ENCODE peak calls at places on chromosomes 3 and 15, in ten cellular contexts. F is breast epithelium, J is ovary, K is HCT116, E is heart left ventricle, P is vagina, D is uterus, T is K562, M is transverse colon, O is sigmoid colon. V is an unnamed sample.

GRCh38 chr3:37096292-37096691 is 78.1 kb downstream of the LRRFIP2 start:
- DNase-seq in O (no peak), M (no peak), T (no peak), J (no peak), D (no peak), P (no peak), K (no peak), E (no peak), F (no peak), V (no peak)

GRCh38 chr15:101158166-101159095 is 93.4 kb downstream of the CHSY1 start:
- DNase-seq in T (no peak), P (no peak), E (no peak), M (no peak), D (no peak), F (no peak), J (no peak), O (peak; percentile 37), K (no peak), V (no peak)

GRCh38 chr3:4380013-4380412 is 76.8 kb downstream of the SETMAR start:
- DNase-seq in F (no peak), E (no peak), J (no peak), D (no peak), T (no peak), O (no peak), P (no peak), K (no peak), M (no peak), V (no peak)

GRCh38 chr3:53533486-53533885 is 39.1 kb downstream of the CACNA1D start:
- DNase-seq in E (no peak), P (no peak), T (no peak), D (no peak), M (no peak), J (no peak), K (no peak), O (no peak), F (no peak), V (no peak)

GRCh38 chr3:72259755-72260589 is 475.0 kb upstream of the PROK2 start:
- DNase-seq in T (no peak), E (no peak), D (no peak), M (no peak), O (no peak), J (no peak), P (no peak), F (no peak), K (no peak), V (no peak)

GRCh38 chr15:58734859-58735258 is 14.6 kb downstream of the ADAM10 start:
- DNase-seq in D (no peak), P (no peak), T (no peak), O (no peak), K (no peak), M (no peak), F (no peak), J (no peak), E (no peak), V (no peak)

GRCh38 chr3:120645083-120645800 is 36.8 kb downstream of the HGD start:
- DNase-seq in E (no peak), J (no peak), K (no peak), T (peak; percentile 12), M (no peak), F (no peak), P (no peak), D (no peak), O (no peak), V (no peak)

GRCh38 chr3:108222813-108223307 is 636 bp upstream of the IFT57 start:
- DNase-seq in J (no peak), O (no peak), T (no peak), F (no peak), P (no peak), M (no peak), K (no peak), E (no peak), D (no peak), V (no peak)

DNA sequence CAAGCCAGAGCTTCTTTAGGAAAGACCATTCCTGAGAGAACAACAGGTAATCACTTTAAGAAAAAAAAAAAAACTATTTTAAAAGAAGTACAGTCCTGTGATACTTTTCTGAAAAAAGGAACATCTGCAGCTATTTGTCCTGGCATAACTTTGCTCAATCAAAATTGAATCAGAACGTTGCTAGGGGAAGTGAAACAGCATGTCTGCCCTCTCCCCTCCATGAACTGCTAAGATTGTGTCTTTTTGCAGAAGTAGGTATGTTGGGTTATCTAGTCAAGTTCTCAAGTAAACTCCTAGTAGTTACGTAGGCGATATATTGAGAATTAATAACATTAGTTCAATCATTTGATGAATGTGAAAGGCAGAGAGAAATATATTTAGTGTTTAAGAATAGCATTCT is 1013.3 kb downstream of the TUSC7 start:
- DNase-seq in P (no peak), J (no peak), D (no peak), F (no peak), O (no peak), E (no peak), K (no peak), T (no peak), M (no peak), V (no peak)
- H3K4me1 ChIP-seq in P (no peaks in the 10 kb centered on the region), J (no peaks in the 10 kb centered on the region), D (no peaks in the 10 kb centered on the region), F (no peaks in the 10 kb centered on the region), O (no peaks in the 10 kb centered on the region), E (no peaks in the 10 kb centered on the region), K (no peaks in the 10 kb centered on the region), T (no peaks in the 10 kb centered on the region), M (no peaks in the 10 kb centered on the region), V (no peaks in the 10 kb centered on the region)

GRCh38 chr3:16511561-16512434 is 1.7 kb downstream of the RFTN1 start:
- DNase-seq in D (peak; percentile 63), F (no peak), T (no peak), O (peak; percentile 73), E (no peak), K (no peak), J (peak; percentile 23), P (no peak), M (peak; percentile 65), V (peak; percentile 56)

GRCh38 chr3:16512435-16513140 is 911 bp downstream of the RFTN1 start:
- DNase-seq in O (peak; percentile 69), J (peak; percentile 39), D (peak; percentile 42), T (no peak), P (no peak), F (no peak), E (peak; percentile 81), M (peak; percentile 29), K (no peak), V (peak; percentile 26)

GRCh38 chr3:16514021-16514700 is 662 bp upstream of the RFTN1 start:
- DNase-seq in D (no peak), O (no peak), P (no peak), E (no peak), F (no peak), K (no peak), T (no peak), M (no peak), J (no peak), V (no peak)

GRCh38 chr3:16514799-16515353 is 1.4 kb upstream of the RFTN1 start:
- DNase-seq in J (no peak), F (no peak), T (no peak), M (no peak), P (no peak), K (no peak), E (no peak), D (no peak), O (no peak), V (no peak)

DNA sequence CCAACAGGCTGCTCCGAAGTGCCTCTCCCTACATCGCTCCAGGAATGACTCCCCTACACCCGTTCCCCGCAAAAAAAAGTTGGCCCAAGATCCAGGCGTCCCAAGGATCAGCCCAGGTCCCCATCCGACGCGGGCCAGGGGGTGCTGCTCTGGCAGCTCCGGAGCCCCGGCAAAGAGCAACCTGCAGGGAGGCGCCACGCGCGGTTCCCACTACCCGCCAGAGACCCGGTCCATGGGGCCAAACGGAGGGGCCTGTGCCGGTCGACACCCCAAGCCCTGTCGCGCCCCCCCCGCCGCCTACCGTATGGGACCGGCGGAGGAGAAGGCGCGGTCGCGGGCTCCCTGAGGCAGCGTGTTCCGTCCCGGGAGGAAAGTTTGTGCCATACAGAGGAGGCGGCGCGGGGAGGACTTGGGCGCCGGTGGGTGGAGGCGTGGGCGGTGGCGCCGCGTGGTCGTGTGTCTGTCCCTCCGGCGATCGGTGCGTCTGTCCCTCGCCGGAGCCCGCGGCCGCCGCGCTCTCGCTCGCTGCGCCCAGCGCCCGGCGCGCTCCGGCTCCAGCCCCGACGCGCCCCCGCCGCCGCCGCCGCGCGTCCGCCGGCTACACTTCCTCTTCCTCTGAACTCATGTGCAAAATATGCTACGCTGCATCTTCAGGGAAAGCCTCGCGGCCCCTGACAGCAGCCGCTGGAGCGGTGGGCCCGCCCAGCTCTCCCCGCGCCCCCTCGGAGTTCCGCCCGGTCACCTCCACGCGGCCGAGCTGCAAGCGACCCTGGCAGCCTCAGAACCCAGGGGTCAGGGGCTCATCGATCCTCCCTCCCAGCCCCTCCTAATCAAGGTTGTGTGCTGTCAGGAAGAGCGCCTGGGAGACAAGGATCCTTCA is at the start of gene RFTN1:
- DNase-seq in K (no peak), P (no peak), M (peak; percentile 36), J (peak; percentile 54), O (no peak), T (no peak), E (peak; percentile 80), D (peak; percentile 57), F (no peak), V (peak; percentile 31)
- TF ChIP-seq CTCF in K (no peak), P (no peak), M (no peak), J (no peak), O (no peak), T (no peak), E (no peak), D (no peak), F (no peak), V (no peak)

DNA sequence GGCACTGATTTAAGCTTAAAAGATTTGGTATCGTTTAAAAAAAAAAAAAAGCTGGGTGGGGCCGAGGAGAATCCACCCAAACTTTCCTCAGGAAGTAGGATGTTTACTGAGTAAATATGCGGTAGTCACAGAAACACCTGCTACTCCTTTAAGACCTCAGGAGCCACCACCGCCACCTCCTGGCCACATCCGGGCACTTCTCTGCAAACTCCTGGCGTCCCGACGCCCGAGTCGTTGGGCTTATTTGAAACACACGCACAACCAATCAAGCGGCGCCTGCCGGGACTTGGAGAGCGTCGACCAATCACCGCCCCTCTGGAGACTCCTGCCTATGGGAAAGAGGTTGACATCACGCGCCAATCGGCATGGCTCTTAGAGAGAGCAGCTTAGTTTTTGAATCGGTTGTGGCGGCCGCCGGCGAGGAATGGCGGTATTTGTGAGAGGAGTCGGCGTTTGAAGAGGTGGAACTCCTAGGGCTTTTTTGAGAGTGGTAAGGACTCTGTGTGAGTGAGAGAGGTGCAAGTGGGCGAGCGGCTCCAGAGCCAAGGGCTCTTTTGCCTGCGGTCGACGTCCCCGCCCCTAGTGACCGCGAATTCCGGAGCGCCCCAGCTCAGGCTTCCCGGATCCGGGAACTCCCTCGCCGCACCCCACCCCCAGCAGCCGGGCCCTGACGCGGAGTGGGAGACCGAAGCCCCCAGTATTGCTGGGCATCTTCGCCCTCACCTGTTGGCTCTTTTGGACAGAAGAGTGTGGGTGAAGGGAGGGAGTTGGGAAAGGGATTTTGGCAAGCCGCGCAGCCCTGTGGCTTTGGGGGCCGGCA is at the start of gene ECT2:
- DNase-seq in J (peak; percentile 96), M (peak; percentile 99), T (peak; percentile 98), D (peak; percentile 98), O (peak; percentile 99), F (peak; percentile 98), K (peak; percentile 100), P (peak; percentile 100), E (peak; percentile 98), V (peak; percentile 99)
- TF ChIP-seq POLR2A in J (no peak), M (peak; percentile 27), T (peak; percentile 95), D (peak; percentile 29), O (no peak), F (no peak), K (no peak), P (no peak), E (no peak), V (no peak)

DNA sequence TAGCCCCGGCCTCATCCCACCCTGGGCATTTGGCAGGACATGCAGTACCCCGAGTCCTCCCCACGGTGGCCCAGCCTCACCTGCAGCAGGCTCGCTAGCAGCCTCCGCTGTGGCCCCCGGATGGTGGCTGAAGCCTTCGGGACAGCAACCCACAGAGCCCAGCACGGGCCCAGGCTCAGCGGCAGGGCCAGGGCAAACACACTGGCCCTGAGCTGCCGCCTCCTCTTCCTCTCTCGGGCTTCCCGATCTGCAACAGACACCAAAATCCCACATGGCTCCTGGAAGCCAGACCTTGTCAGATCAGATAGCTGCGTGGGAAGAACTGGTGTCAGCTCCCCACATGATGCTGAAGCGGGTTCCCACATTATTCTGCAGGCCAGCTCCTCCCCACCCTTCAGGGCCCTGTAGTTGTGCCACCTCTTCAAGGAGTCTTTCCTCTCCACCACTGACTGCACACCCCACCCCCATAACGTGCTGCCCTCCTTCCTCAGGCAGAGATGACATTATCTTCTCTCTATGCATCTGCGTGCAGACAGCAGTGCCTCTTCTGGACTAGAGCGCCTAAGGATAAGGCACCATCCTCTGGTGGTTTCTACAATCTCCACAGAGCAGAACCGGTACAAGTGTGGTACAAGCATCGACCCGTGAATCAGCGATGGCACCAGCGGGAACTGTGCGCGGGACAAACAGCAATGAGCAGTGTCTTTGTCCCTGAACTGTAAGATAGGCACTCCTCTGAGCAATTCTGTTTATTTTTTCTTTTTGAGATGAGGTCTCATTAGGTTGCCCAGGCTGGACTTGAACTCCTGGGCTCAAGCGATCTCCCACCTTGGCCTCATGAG is 9.5 kb downstream of the TMEM44 start:
- DNase-seq in O (no peak), E (no peak), J (no peak), T (no peak), D (no peak), K (no peak), P (no peak), M (no peak), F (no peak), V (no peak)
- H3K4me1 ChIP-seq in O (no peaks in the 10 kb centered on the region), E (no peaks in the 10 kb centered on the region), J (no peaks in the 10 kb centered on the region), T (peaks cover 10% of the 10 kb centered on the region), D (no peaks in the 10 kb centered on the region), K (no peaks in the 10 kb centered on the region), P (no peaks in the 10 kb centered on the region), M (peaks cover 11% of the 10 kb centered on the region), F (no peaks in the 10 kb centered on the region), V (no peaks in the 10 kb centered on the region)

V was measured in stomach.